ENCODE peak calls at places on chromosomes 13 and 19, in nine cellular contexts. J, R, I, B, N, Q, P, Y and W are unnamed samples.

GRCh38 chr19:55341191-55342043 is 1.7 kb downstream of the KMT5C start:
- DNase-seq in J (no peak), R (peak), I (no peak), B (no peak), N (peak), Q (peak), P (peak), Y (peak), W (peak)

GRCh38 chr13:75762066-75762937 is 126.2 kb downstream of the LMO7 start:
- DNase-seq in J (no peak), R (no peak), I (peak), B (no peak), N (no peak), Q (peak), P (no peak), Y (no peak), W (peak)

GRCh38 chr13:19862511-19863313 is 737 bp downstream of the ZMYM5 start:
- DNase-seq in J (peak), R (peak), I (peak), B (peak), N (peak), Q (peak), P (peak), Y (peak), W (peak)

GRCh38 chr13:71613347-71613746 is 253.7 kb downstream of the DACH1 start:
- DNase-seq in J (no peak), R (no peak), I (no peak), B (no peak), N (no peak), Q (no peak), P (no peak), Y (no peak), W (no peak)

GRCh38 chr13:107258599-107259187 is 690.8 kb upstream of the ARGLU1 start:
- DNase-seq in J (no peak), R (no peak), I (no peak), B (no peak), N (no peak), Q (no peak), P (no peak), Y (no peak), W (no peak)

GRCh38 chr19:51695702-51696315 is 2.7 kb downstream of the SPACA6 start:
- DNase-seq in J (no peak), R (no peak), I (peak), B (no peak), N (no peak), Q (peak), P (no peak), Y (no peak), W (no peak)

GRCh38 chr13:113432509-113433270 is 20.6 kb downstream of the ADPRHL1 start:
- DNase-seq in J (no peak), R (no peak), I (no peak), B (no peak), N (no peak), Q (no peak), P (no peak), Y (no peak), W (no peak)

GRCh38 chr19:13281567-13282291 is 131.5 kb downstream of the IER2 start:
- DNase-seq in J (peak), R (no peak), I (no peak), B (no peak), N (no peak), Q (no peak), P (no peak), Y (no peak), W (no peak)

GRCh38 chr13:50805805-50806204 is 37.7 kb downstream of the DLEU7 start:
- DNase-seq in J (no peak), R (no peak), I (no peak), B (no peak), N (no peak), Q (no peak), P (no peak), Y (peak), W (no peak)

GRCh38 chr19:46659151-46660007 is 1.6 kb downstream of the DACT3 start:
- DNase-seq in J (peak), R (no peak), I (peak), B (no peak), N (no peak), Q (no peak), P (peak), Y (peak), W (no peak)

GRCh38 chr13:40539954-40540706 is 126.3 kb downstream of the FOXO1 start:
- DNase-seq in J (no peak), R (no peak), I (no peak), B (peak), N (no peak), Q (no peak), P (no peak), Y (peak), W (no peak)

GRCh38 chr19:1675633-1676350 is 23.4 kb upstream of the TCF3 start:
- DNase-seq in J (no peak), R (no peak), I (no peak), B (no peak), N (no peak), Q (peak), P (no peak), Y (peak), W (no peak)

GRCh38 chr19:33520844-33521479 is 629 bp downstream of the PEPD start:
- DNase-seq in J (no peak), R (no peak), I (no peak), B (no peak), N (no peak), Q (no peak), P (no peak), Y (peak), W (no peak)

GRCh38 chr19:41563847-41564514 is 12.0 kb upstream of the CEACAM21 start:
- DNase-seq in J (no peak), R (peak), I (no peak), B (no peak), N (no peak), Q (no peak), P (no peak), Y (peak), W (no peak)

GRCh38 chr19:34173145-34173956 is 1.0 kb downstream of the LSM14A start:
- DNase-seq in J (no peak), R (peak), I (peak), B (no peak), N (no peak), Q (peak), P (peak), Y (peak), W (peak)

GRCh38 chr19:56120371-56121179 is 520 bp downstream of the ZNF787 start:
- DNase-seq in J (peak), R (peak), I (peak), B (peak), N (peak), Q (peak), P (peak), Y (peak), W (peak)

GRCh38 chr19:12777217-12778019 is 2.1 kb upstream of the HOOK2 start:
- DNase-seq in J (peak), R (peak), I (peak), B (no peak), N (peak), Q (peak), P (peak), Y (peak), W (peak)

GRCh38 chr19:47719047-47719885 is 6.0 kb downstream of the EHD2 start:
- DNase-seq in J (peak), R (no peak), I (peak), B (peak), N (peak), Q (peak), P (no peak), Y (no peak), W (peak)

GRCh38 chr19:16873603-16874002 is 15.2 kb upstream of the F2RL3 start:
- DNase-seq in J (no peak), R (no peak), I (no peak), B (no peak), N (no peak), Q (no peak), P (no peak), Y (no peak), W (no peak)

GRCh38 chr19:49712397-49712859 is 21.5 kb downstream of the CPT1C start:
- DNase-seq in J (no peak), R (no peak), I (peak), B (no peak), N (peak), Q (no peak), P (peak), Y (peak), W (peak)

GRCh38 chr19:54191671-54192453 is 754 bp downstream of the TSEN34 start:
- DNase-seq in J (no peak), R (no peak), I (no peak), B (no peak), N (no peak), Q (no peak), P (no peak), Y (no peak), W (no peak)